ENCODE peak calls at places on chromosomes 4 and X, in four cellular contexts. B is fibroblast of pulmonary artery, X is endothelial cell of umbilical vein, S is retinal pigment epithelial cell. P is an unnamed sample.

GRCh38 chr4:69860521-69861298 is 765 bp upstream of the SULT1E1 start:
- DNase-seq in B (no peak), X (no peak), S (no peak), P (no peak)

GRCh38 chrX:26783512-26784225 is 567.7 kb downstream of the MAGEB5 start:
- DNase-seq in B (peak), X (peak), S (no peak), P (peak)

GRCh38 chr4:156255608-156256007 is 301.9 kb upstream of the CTSO start:
- DNase-seq in B (no peak), X (no peak), S (no peak), P (peak)

GRCh38 chr4:140675599-140676231 is 80.5 kb downstream of the TBC1D9 start:
- DNase-seq in B (peak), X (peak), S (no peak), P (no peak)

GRCh38 chr4:100894339-100894870 is 376.6 kb upstream of the EMCN start:
- DNase-seq in B (no peak), X (no peak), S (no peak), P (no peak)

GRCh38 chr4:161256716-161257115 is 907.1 kb downstream of the FSTL5 start:
- DNase-seq in B (no peak), X (peak), S (no peak), P (no peak)

GRCh38 chrX:5176766-5177165 is 1051.9 kb downstream of the NLGN4X start:
- DNase-seq in B (no peak), X (no peak), S (no peak), P (no peak)

GRCh38 chr4:105895609-105896460 is 564 bp downstream of the NPNT start:
- DNase-seq in B (no peak), X (no peak), S (no peak), P (no peak)

GRCh38 chr4:112119358-112119783 is 25.9 kb upstream of the FAM241A start:
- DNase-seq in B (no peak), X (no peak), S (no peak), P (no peak)

GRCh38 chrX:11261260-11261659 is 32.0 kb upstream of the AMELX start:
- DNase-seq in B (peak), X (no peak), S (no peak), P (peak)

GRCh38 chrX:140274761-140275525 is 229.9 kb downstream of the SOX3 start:
- DNase-seq in B (peak), X (no peak), S (peak), P (peak)

GRCh38 chrX:107154787-107155620 is 36.4 kb upstream of the RBM41 start:
- DNase-seq in B (peak), X (no peak), S (no peak), P (peak)
- TF ChIP-seq CTCF in B (no peak), X (no peak), S (no peak), P (no peak)

GRCh38 chr4:142367326-142368188 is 478.5 kb downstream of the INPP4B start:
- DNase-seq in B (peak), X (peak), S (no peak), P (no peak)
- H3K4me3 ChIP-seq in B (no peak), X (no peak), S (no peak), P (no peak)

GRCh38 chrX:99722094-99722493 is 688.0 kb downstream of the PCDH19 start:
- DNase-seq in B (no peak), X (no peak), S (no peak), P (no peak)
- TF ChIP-seq CTCF in B (no peak), X (no peak), S (no peak), P (no peak)

GRCh38 chr4:75512336-75513211 is 1.6 kb downstream of the RCHY1 start:
- DNase-seq in B (peak), X (peak), S (no peak), P (peak)
- H3K4me3 ChIP-seq in B (peak), X (peak), S (peak), P (peak)

DNA sequence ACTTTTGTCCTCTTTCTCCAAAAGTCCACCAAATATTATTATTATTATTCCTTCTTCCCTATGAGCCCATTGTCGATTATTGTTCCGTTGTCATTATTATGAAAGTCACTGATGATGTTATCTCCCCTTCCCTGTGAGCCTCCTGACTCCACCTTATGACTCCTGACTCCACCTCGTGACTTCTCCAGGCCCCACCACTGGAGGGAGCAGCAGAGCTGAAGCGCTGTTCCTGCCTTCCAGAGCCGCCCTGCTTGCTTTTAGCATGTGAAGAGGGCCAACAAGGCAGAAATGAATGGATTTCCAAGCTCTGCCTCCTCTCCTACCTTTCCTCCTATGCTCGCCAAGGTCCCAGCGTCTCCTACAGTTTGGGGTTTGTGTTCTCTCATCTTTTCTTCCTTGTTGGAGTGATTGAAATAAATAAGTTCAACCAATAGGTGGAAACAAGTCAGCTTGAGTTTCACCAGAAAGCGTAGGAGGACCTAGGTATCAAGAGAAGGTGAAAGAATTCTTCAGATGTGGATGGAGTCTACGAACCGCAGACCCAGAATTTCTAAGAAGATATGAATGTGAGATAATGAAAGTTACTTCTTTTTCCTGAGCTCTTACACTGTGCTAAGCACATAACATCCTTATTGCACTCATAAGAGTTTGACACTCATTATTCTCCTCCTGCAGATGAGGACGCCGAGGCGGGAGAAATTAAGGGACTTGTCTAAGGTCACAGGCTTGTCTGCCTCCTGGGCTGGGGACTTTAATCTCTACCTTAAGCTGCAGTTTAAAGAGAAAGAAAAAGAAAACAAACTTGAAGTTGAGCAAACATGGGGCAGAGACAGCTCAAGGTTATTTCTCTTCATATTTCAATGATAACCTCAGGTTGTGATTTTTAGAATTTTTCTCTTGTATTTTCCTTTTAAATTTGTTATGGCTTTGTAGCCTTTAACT is 26.1 kb downstream of the IGSF1 start:
- DNase-seq in B (no peak), X (peak), S (no peak), P (peak)
- TF ChIP-seq CTCF in B (no peak), X (no peak), S (peak), P (peak)

DNA sequence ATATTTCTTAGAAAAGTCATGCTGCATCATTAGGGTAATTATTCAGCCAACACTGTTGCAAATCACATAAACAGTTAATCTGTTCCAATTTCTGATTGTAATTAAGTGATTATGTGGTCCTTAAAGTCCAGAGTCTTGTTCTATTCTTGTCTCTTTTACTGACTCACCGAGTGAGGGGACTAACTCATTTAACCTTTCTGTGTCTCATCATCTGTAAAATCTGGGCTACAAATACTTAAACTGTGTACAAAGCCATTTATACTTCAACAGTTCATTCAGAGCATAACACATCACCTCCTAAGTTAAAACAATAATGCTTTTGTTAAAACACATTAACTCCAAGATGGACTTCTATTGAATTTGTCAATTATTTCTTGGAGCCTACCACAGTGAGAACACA is 65.4 kb upstream of the KLHL13 start:
- DNase-seq in B (no peak), X (no peak), S (peak), P (no peak)
- H3K4me3 ChIP-seq in B (no peak), X (no peak), S (no peak), P (no peak)

GRCh38 chr4:162457071-162457865 is 293.5 kb upstream of the FSTL5 start:
- DNase-seq in B (no peak), X (no peak), S (no peak), P (no peak)

GRCh38 chr4:162458051-162458450 is 294.3 kb upstream of the FSTL5 start:
- DNase-seq in B (no peak), X (no peak), S (no peak), P (no peak)

GRCh38 chr4:162456106-162456505 is 292.3 kb upstream of the FSTL5 start:
- DNase-seq in B (no peak), X (no peak), S (no peak), P (no peak)

DNA sequence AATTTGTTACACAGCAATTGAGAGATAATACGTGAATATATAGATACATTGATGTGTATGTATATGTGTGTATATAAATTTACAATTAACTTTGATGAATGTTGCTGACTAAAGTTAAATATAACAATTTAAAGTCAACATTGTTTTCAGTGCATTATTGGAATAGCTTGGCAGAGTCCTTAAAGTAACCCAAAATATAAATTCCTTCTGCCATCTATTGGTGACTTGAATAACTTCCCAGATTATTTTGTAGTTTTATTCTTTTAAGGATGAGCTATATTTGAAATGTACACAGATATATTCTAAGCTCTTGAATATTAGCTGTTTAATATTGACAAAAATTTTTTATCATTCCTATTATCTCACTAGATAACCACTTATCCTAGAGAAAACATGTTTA is 298.2 kb upstream of the FSTL5 start:
- DNase-seq in B (no peak), X (no peak), S (no peak), P (no peak)
- TF ChIP-seq CTCF in B (no peak), X (no peak), S (peak), P (no peak)

DNA sequence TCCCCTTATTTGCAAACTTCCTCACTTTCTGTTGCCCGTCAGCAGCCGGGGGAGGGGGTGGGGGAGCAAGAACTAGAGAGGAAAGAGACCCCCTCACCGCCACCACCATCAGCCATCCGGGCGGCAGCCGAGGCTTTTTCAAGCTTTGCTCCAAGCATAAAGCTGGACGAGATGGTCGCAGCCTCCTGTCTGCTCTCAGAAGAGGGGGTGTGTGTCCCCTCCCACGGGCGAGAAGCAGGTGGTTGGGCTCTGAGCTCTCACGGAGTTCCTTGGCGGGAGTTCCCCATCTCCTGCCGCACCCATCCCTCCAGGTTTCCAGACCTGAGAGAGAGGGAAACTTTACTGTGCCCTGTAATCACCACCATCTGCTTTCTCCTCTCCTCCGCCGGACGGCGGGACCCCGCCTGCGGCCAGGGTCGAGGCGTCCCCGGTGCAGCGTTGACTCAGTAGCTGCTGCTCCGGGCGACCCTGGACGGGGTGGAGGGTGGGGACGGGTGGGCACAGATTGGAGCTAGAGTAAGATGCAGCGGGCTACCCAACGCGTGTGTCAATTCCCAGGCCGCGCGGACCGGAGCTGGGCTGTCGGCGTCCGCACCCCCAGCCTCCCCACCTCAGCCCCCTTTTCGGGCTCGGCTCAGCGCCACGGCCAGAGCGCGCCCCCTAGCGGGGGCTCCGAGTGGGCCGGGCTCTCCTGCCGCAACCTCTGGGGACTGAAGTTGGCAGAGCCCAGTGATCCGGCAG is 4.8 kb upstream of the ARX start:
- DNase-seq in B (no peak), X (no peak), S (no peak), P (no peak)
- H3K4me3 ChIP-seq in B (no peak), X (no peak), S (no peak), P (peak)

P was measured in fibroblast of villous mesenchyme.